ENCODE peak calls at places on chromosomes 12 and 14, in eight cellular contexts. One of them, this sample, is unnamed.

GRCh38 chr14:85479771-85480170 is 50.2 kb upstream of the FLRT2 start:
- DNase-seq in germinal center: no peak
- DNase-seq in stimulated activated CD8-positive, alpha-beta memory T cell treated with anti-CD3 and anti-CD28 coated beads, Interleukin-15, amount 100 ng/mL, for 1 hour: no peak
- DNase-seq in astrocyte of the spinal cord: no peak
- DNase-seq in ureter: no peak
- DNase-seq in pancreas: no peak
- DNase-seq in hypothalamus: no peak
- DNase-seq in Caco-2: no peak
- DNase-seq in this sample: no peak

GRCh38 chr14:68268719-68269118 is 449.1 kb downstream of the RAD51B start:
- DNase-seq in germinal center: no peak
- DNase-seq in stimulated activated CD8-positive, alpha-beta memory T cell treated with anti-CD3 and anti-CD28 coated beads, Interleukin-15, amount 100 ng/mL, for 1 hour: no peak
- DNase-seq in astrocyte of the spinal cord: peak
- DNase-seq in ureter: no peak
- DNase-seq in pancreas: no peak
- DNase-seq in hypothalamus: no peak
- DNase-seq in Caco-2: no peak
- DNase-seq in this sample: no peak

GRCh38 chr12:3594966-3595365 is 104.0 kb downstream of the PRMT8 start:
- DNase-seq in germinal center: no peak
- DNase-seq in stimulated activated CD8-positive, alpha-beta memory T cell treated with anti-CD3 and anti-CD28 coated beads, Interleukin-15, amount 100 ng/mL, for 1 hour: no peak
- DNase-seq in astrocyte of the spinal cord: no peak
- DNase-seq in ureter: no peak
- DNase-seq in pancreas: no peak
- DNase-seq in hypothalamus: no peak
- DNase-seq in Caco-2: no peak
- DNase-seq in this sample: no peak

GRCh38 chr12:20194171-20194570 is 174.2 kb upstream of the PDE3A start:
- DNase-seq in germinal center: no peak
- DNase-seq in stimulated activated CD8-positive, alpha-beta memory T cell treated with anti-CD3 and anti-CD28 coated beads, Interleukin-15, amount 100 ng/mL, for 1 hour: no peak
- DNase-seq in astrocyte of the spinal cord: peak
- DNase-seq in ureter: no peak
- DNase-seq in pancreas: no peak
- DNase-seq in hypothalamus: no peak
- DNase-seq in Caco-2: peak
- DNase-seq in this sample: no peak

GRCh38 chr12:107223816-107224215 is 130.5 kb upstream of the CRY1 start:
- DNase-seq in germinal center: no peak
- DNase-seq in stimulated activated CD8-positive, alpha-beta memory T cell treated with anti-CD3 and anti-CD28 coated beads, Interleukin-15, amount 100 ng/mL, for 1 hour: no peak
- DNase-seq in astrocyte of the spinal cord: no peak
- DNase-seq in ureter: no peak
- DNase-seq in pancreas: no peak
- DNase-seq in hypothalamus: no peak
- DNase-seq in Caco-2: no peak
- DNase-seq in this sample: no peak

GRCh38 chr14:105299654-105300541 is 903 bp downstream of the BRF1 start:
- DNase-seq in germinal center: no peak
- DNase-seq in stimulated activated CD8-positive, alpha-beta memory T cell treated with anti-CD3 and anti-CD28 coated beads, Interleukin-15, amount 100 ng/mL, for 1 hour: no peak
- DNase-seq in astrocyte of the spinal cord: no peak
- DNase-seq in ureter: no peak
- DNase-seq in pancreas: no peak
- DNase-seq in hypothalamus: no peak
- DNase-seq in Caco-2: peak
- DNase-seq in this sample: no peak

GRCh38 chr14:92568621-92569479 is 55.3 kb downstream of the RIN3 start:
- DNase-seq in germinal center: peak
- DNase-seq in stimulated activated CD8-positive, alpha-beta memory T cell treated with anti-CD3 and anti-CD28 coated beads, Interleukin-15, amount 100 ng/mL, for 1 hour: no peak
- DNase-seq in astrocyte of the spinal cord: no peak
- DNase-seq in ureter: no peak
- DNase-seq in pancreas: no peak
- DNase-seq in hypothalamus: no peak
- DNase-seq in Caco-2: no peak
- DNase-seq in this sample: no peak

GRCh38 chr12:100337727-100338126 is 19.1 kb upstream of the SLC17A8 start:
- DNase-seq in germinal center: no peak
- DNase-seq in stimulated activated CD8-positive, alpha-beta memory T cell treated with anti-CD3 and anti-CD28 coated beads, Interleukin-15, amount 100 ng/mL, for 1 hour: no peak
- DNase-seq in astrocyte of the spinal cord: no peak
- DNase-seq in ureter: no peak
- DNase-seq in pancreas: peak
- DNase-seq in hypothalamus: no peak
- DNase-seq in Caco-2: no peak
- DNase-seq in this sample: no peak

GRCh38 chr14:93375673-93376156 is 28.7 kb downstream of the COX8C start:
- DNase-seq in germinal center: peak
- DNase-seq in stimulated activated CD8-positive, alpha-beta memory T cell treated with anti-CD3 and anti-CD28 coated beads, Interleukin-15, amount 100 ng/mL, for 1 hour: no peak
- DNase-seq in astrocyte of the spinal cord: no peak
- DNase-seq in ureter: no peak
- DNase-seq in pancreas: no peak
- DNase-seq in hypothalamus: no peak
- DNase-seq in Caco-2: no peak
- DNase-seq in this sample: no peak

GRCh38 chr12:127342861-127343260 is 924.1 kb upstream of the TMEM132C start:
- DNase-seq in germinal center: no peak
- DNase-seq in stimulated activated CD8-positive, alpha-beta memory T cell treated with anti-CD3 and anti-CD28 coated beads, Interleukin-15, amount 100 ng/mL, for 1 hour: no peak
- DNase-seq in astrocyte of the spinal cord: peak
- DNase-seq in ureter: no peak
- DNase-seq in pancreas: no peak
- DNase-seq in hypothalamus: no peak
- DNase-seq in Caco-2: no peak
- DNase-seq in this sample: no peak

GRCh38 chr14:73221945-73222344 is 15.4 kb upstream of the PAPLN start:
- DNase-seq in germinal center: no peak
- DNase-seq in stimulated activated CD8-positive, alpha-beta memory T cell treated with anti-CD3 and anti-CD28 coated beads, Interleukin-15, amount 100 ng/mL, for 1 hour: no peak
- DNase-seq in astrocyte of the spinal cord: no peak
- DNase-seq in ureter: no peak
- DNase-seq in pancreas: no peak
- DNase-seq in hypothalamus: no peak
- DNase-seq in Caco-2: no peak
- DNase-seq in this sample: no peak

GRCh38 chr14:95054346-95055280 is 102.7 kb downstream of the DICER1 start:
- DNase-seq in germinal center: no peak
- DNase-seq in stimulated activated CD8-positive, alpha-beta memory T cell treated with anti-CD3 and anti-CD28 coated beads, Interleukin-15, amount 100 ng/mL, for 1 hour: no peak
- DNase-seq in astrocyte of the spinal cord: no peak
- DNase-seq in ureter: no peak
- DNase-seq in pancreas: no peak
- DNase-seq in hypothalamus: no peak
- DNase-seq in Caco-2: no peak
- DNase-seq in this sample: no peak

GRCh38 chr14:60161176-60162107 is 3.8 kb downstream of the DHRS7 start:
- DNase-seq in germinal center: no peak
- DNase-seq in stimulated activated CD8-positive, alpha-beta memory T cell treated with anti-CD3 and anti-CD28 coated beads, Interleukin-15, amount 100 ng/mL, for 1 hour: no peak
- DNase-seq in astrocyte of the spinal cord: no peak
- DNase-seq in ureter: no peak
- DNase-seq in pancreas: no peak
- DNase-seq in hypothalamus: no peak
- DNase-seq in Caco-2: no peak
- DNase-seq in this sample: peak

GRCh38 chr12:82124711-82125110 is 233.5 kb downstream of the CCDC59 start:
- DNase-seq in germinal center: no peak
- DNase-seq in stimulated activated CD8-positive, alpha-beta memory T cell treated with anti-CD3 and anti-CD28 coated beads, Interleukin-15, amount 100 ng/mL, for 1 hour: no peak
- DNase-seq in astrocyte of the spinal cord: peak
- DNase-seq in ureter: no peak
- DNase-seq in pancreas: no peak
- DNase-seq in hypothalamus: no peak
- DNase-seq in Caco-2: no peak
- DNase-seq in this sample: no peak

GRCh38 chr12:29039013-29039412 is 110.1 kb upstream of the FAR2 start:
- DNase-seq in germinal center: no peak
- DNase-seq in stimulated activated CD8-positive, alpha-beta memory T cell treated with anti-CD3 and anti-CD28 coated beads, Interleukin-15, amount 100 ng/mL, for 1 hour: no peak
- DNase-seq in astrocyte of the spinal cord: peak
- DNase-seq in ureter: no peak
- DNase-seq in pancreas: no peak
- DNase-seq in hypothalamus: no peak
- DNase-seq in Caco-2: no peak
- DNase-seq in this sample: no peak

GRCh38 chr12:105418821-105419291 is 88.4 kb downstream of the C12orf75 start:
- DNase-seq in germinal center: no peak
- DNase-seq in stimulated activated CD8-positive, alpha-beta memory T cell treated with anti-CD3 and anti-CD28 coated beads, Interleukin-15, amount 100 ng/mL, for 1 hour: no peak
- DNase-seq in astrocyte of the spinal cord: no peak
- DNase-seq in ureter: no peak
- DNase-seq in pancreas: no peak
- DNase-seq in hypothalamus: no peak
- DNase-seq in Caco-2: no peak
- DNase-seq in this sample: no peak

GRCh38 chr12:78018146-78018910 is 187.6 kb downstream of the NAV3 start:
- DNase-seq in germinal center: no peak
- DNase-seq in stimulated activated CD8-positive, alpha-beta memory T cell treated with anti-CD3 and anti-CD28 coated beads, Interleukin-15, amount 100 ng/mL, for 1 hour: no peak
- DNase-seq in astrocyte of the spinal cord: peak
- DNase-seq in ureter: no peak
- DNase-seq in pancreas: no peak
- DNase-seq in hypothalamus: no peak
- DNase-seq in Caco-2: no peak
- DNase-seq in this sample: no peak

GRCh38 chr12:78260976-78261375 is 430.3 kb downstream of the NAV3 start:
- DNase-seq in germinal center: no peak
- DNase-seq in stimulated activated CD8-positive, alpha-beta memory T cell treated with anti-CD3 and anti-CD28 coated beads, Interleukin-15, amount 100 ng/mL, for 1 hour: no peak
- DNase-seq in astrocyte of the spinal cord: no peak
- DNase-seq in ureter: no peak
- DNase-seq in pancreas: no peak
- DNase-seq in hypothalamus: no peak
- DNase-seq in Caco-2: no peak
- DNase-seq in this sample: no peak

GRCh38 chr12:41893491-41893890 is 251.2 kb downstream of the GXYLT1 start:
- DNase-seq in germinal center: no peak
- DNase-seq in stimulated activated CD8-positive, alpha-beta memory T cell treated with anti-CD3 and anti-CD28 coated beads, Interleukin-15, amount 100 ng/mL, for 1 hour: no peak
- DNase-seq in astrocyte of the spinal cord: no peak
- DNase-seq in ureter: no peak
- DNase-seq in pancreas: no peak
- DNase-seq in hypothalamus: no peak
- DNase-seq in Caco-2: no peak
- DNase-seq in this sample: no peak

GRCh38 chr14:85527458-85527857 is 2.5 kb upstream of the FLRT2 start:
- DNase-seq in germinal center: no peak
- DNase-seq in stimulated activated CD8-positive, alpha-beta memory T cell treated with anti-CD3 and anti-CD28 coated beads, Interleukin-15, amount 100 ng/mL, for 1 hour: no peak
- DNase-seq in astrocyte of the spinal cord: peak
- DNase-seq in ureter: no peak
- DNase-seq in pancreas: no peak
- DNase-seq in hypothalamus: no peak
- DNase-seq in Caco-2: no peak
- DNase-seq in this sample: no peak

This sample was measured in SHP77 treated with DMSO at 0.1 percent for 48 hours.